ENCODE peak calls at places on chromosome 21, in five cellular contexts. F is GM12892, W is HCT116, X is HepG2, B is breast epithelium. Y is an unnamed sample.

GRCh38 chr21:41705546-41706262 is 61.1 kb downstream of the RIPK4 start:
- DNase-seq in F (no peak), W (no peak), X (no peak), B (no peak), Y (no peak)

GRCh38 chr21:21807598-21807903 is 809.3 kb downstream of the NCAM2 start:
- DNase-seq in F (no peak), W (no peak), X (no peak), B (no peak), Y (no peak)

GRCh38 chr21:31284797-31285397 is 59.2 kb downstream of the TIAM1 start:
- DNase-seq in F (no peak), W (peak; percentile 58), X (no peak), B (no peak), Y (no peak)

GRCh38 chr21:43267391-43268085 is 98.7 kb downstream of the CRYAA start:
- DNase-seq in F (no peak), W (no peak), X (no peak), B (no peak), Y (no peak)

GRCh38 chr21:32726742-32727477 is 903 bp downstream of the SYNJ1 start:
- DNase-seq in F (no peak), W (no peak), X (no peak), B (no peak), Y (peak; percentile 42)

GRCh38 chr21:32578107-32578691 is 7.1 kb downstream of the TCP10L start:
- DNase-seq in F (no peak), W (peak; percentile 18), X (no peak), B (no peak), Y (peak; percentile 34)

GRCh38 chr21:27653481-27653880 is 686.6 kb upstream of the ADAMTS5 start:
- DNase-seq in F (no peak), W (no peak), X (no peak), B (no peak), Y (no peak)

GRCh38 chr21:31624181-31624580 is 35.3 kb upstream of the SOD1 start:
- DNase-seq in F (no peak), W (no peak), X (no peak), B (no peak), Y (no peak)

GRCh38 chr21:40255665-40256064 is 388.4 kb downstream of the PCP4 start:
- DNase-seq in F (no peak), W (no peak), X (no peak), B (no peak), Y (no peak)

GRCh38 chr21:41774467-41775151 is 7.8 kb upstream of the RIPK4 start:
- DNase-seq in F (no peak), W (no peak), X (no peak), B (peak; percentile 53), Y (no peak)

GRCh38 chr21:26513212-26513611 is 59.9 kb downstream of the CYYR1 start:
- DNase-seq in F (no peak), W (no peak), X (no peak), B (no peak), Y (no peak)

GRCh38 chr21:31716106-31716505 is 15.8 kb downstream of the SCAF4 start:
- DNase-seq in F (no peak), W (no peak), X (no peak), B (no peak), Y (no peak)

GRCh38 chr21:33234618-33235520 is 5.1 kb downstream of the IFNAR2 start:
- DNase-seq in F (no peak), W (no peak), X (no peak), B (no peak), Y (no peak)

GRCh38 chr21:43287111-43287973 is 118.5 kb downstream of the CRYAA start:
- DNase-seq in F (no peak), W (no peak), X (no peak), B (no peak), Y (peak; percentile 60)

GRCh38 chr21:22900511-22900910 is 1902.3 kb downstream of the NCAM2 start:
- DNase-seq in F (no peak), W (no peak), X (no peak), B (no peak), Y (no peak)

GRCh38 chr21:26124421-26124833 is 46.1 kb downstream of the APP start:
- DNase-seq in F (no peak), W (no peak), X (no peak), B (no peak), Y (no peak)

GRCh38 chr21:14901482-14901958 is 163.3 kb downstream of the NRIP1 start:
- DNase-seq in F (no peak), W (peak; percentile 78), X (no peak), B (no peak), Y (no peak)

GRCh38 chr21:42081931-42082381 is 10.8 kb downstream of the UMODL1 start:
- DNase-seq in F (no peak), W (no peak), X (no peak), B (no peak), Y (no peak)

GRCh38 chr21:23963454-23963853 is 1643.8 kb downstream of the MRPL39 start:
- DNase-seq in F (no peak), W (no peak), X (no peak), B (no peak), Y (no peak)

GRCh38 chr21:23968008-23968407 is 1639.3 kb downstream of the MRPL39 start:
- DNase-seq in F (no peak), W (no peak), X (no peak), B (no peak), Y (no peak)

GRCh38 chr21:23968722-23969647 is 1638.3 kb downstream of the MRPL39 start:
- DNase-seq in F (no peak), W (no peak), X (no peak), B (no peak), Y (peak; percentile 45)
- TF ChIP-seq POLR2AphosphoS5 in F (no peak), W (no peak), X (no peak), B (no peak), Y (no peak)

GRCh38 chr21:45294509-45295291 is 7.0 kb upstream of the POFUT2 start:
- DNase-seq in F (no peak), W (no peak), X (no peak), B (peak; percentile 54), Y (peak; percentile 78)
- TF ChIP-seq POLR2AphosphoS5 in F (no peak), W (no peak), X (no peak), B (peak; percentile 54), Y (peak; percentile 81)

GRCh38 chr21:44331650-44332306 is 7.4 kb downstream of the CFAP410 start:
- DNase-seq in F (no peak), W (no peak), X (no peak), B (no peak), Y (no peak)
- TF ChIP-seq POLR2AphosphoS5 in F (peak; percentile 35), W (no peak), X (no peak), B (no peak), Y (no peak)

GRCh38 chr21:37435120-37435519 is 68.5 kb downstream of the DYRK1A start:
- DNase-seq in F (no peak), W (peak; percentile 12), X (no peak), B (no peak), Y (no peak)
- TF ChIP-seq POLR2AphosphoS5 in F (no peak), W (no peak), X (no peak), B (no peak), Y (no peak)

DNA sequence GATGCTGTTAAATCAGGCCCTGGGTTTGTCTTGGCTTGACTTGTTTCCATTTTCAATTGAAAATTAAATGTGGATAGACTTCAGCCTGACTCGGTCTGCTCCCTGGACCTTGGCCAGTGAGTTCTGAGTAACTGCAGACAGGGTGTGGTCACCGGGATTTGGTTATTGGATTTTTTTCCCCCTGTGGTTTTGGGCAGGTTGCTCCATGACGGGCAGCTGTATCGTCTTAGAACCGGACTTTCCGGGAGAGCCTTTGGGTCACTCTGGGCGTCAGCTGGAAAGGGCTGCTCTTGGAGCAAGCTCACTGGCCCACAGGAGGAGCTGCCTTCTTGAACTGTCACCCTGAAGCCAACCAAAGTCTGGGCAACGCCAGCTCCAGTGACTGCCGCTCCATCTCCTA is 75.0 kb downstream of the CLIC6 start:
- DNase-seq in F (no peak), W (peak; percentile 24), X (no peak), B (peak; percentile 65), Y (peak; percentile 32)
- TF ChIP-seq POLR2AphosphoS5 in F (no peak), W (no peak), X (no peak), B (no peak), Y (no peak)

GRCh38 chr21:29148535-29148934 is 18.1 kb downstream of the MAP3K7CL start:
- DNase-seq in F (no peak), W (no peak), X (no peak), B (no peak), Y (no peak)

GRCh38 chr21:29146726-29147125 is 16.3 kb downstream of the MAP3K7CL start:
- DNase-seq in F (no peak), W (no peak), X (no peak), B (no peak), Y (no peak)

GRCh38 chr21:29152936-29153335 is 22.5 kb downstream of the MAP3K7CL start:
- DNase-seq in F (no peak), W (no peak), X (no peak), B (no peak), Y (no peak)

GRCh38 chr21:29151937-29152336 is 21.5 kb downstream of the MAP3K7CL start:
- DNase-seq in F (no peak), W (no peak), X (no peak), B (no peak), Y (no peak)

DNA sequence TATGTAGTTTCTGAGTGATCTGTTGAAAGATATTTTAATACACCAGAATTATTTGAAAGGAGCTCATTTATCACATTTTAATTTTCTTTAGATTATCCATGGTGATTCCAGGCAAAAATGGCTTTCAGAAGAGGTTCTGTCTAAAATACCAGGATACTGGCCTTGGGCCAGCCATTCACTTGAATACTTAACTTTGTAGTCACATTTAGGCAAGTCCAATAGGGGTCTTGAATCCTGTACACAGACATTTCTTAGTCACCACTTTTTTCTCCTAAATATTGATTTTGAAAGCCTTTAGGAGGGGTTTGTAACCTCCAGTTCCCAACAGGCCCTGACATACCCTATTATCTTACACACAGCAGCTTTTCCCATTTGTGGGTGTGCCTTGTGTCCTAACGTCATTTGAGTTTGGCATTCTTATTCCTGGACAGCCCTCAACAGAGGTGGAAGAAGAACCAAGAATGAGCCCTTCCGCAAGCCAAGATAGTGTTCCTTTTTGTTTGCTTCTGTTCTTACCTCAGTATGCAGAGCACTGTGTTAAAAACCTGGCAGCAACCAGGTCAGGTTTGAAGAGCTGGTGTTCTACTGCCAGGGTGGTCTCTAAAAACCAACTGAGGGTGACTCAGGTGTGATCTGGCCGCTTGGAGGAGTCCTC is 19.5 kb downstream of the MAP3K7CL start:
- DNase-seq in F (no peak), W (no peak), X (no peak), B (no peak), Y (no peak)
- TF ChIP-seq POLR2AphosphoS5 in F (no peak), W (no peak), X (no peak), B (no peak), Y (no peak)

DNA sequence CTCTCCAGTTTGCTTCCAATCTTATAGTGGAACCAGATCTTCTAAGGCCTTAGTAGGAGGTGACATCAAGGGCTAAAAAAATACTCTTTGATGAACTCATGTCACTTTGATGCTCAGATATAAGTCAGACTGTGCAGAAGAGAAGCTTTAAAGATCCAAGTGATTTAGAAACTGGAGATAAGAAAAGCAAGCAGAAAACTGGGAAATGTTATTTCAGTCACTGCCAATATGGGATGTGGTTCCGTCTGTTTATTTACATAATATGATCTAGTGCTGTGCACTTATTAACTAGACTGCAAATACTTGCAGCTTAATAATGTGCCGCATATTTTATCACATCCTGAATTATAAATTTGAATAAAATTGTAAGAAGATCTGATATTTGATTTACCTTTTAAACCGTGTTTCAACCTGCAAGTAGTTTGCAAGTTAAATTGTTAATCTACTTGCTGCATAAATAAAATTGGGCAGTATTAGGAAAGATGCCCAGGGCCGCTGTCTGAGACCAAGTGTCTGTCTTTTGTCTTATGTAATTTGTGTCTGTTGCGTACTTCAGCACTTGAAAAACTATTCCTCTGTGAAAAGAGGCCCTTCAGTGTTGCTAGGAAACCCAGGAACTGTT is 29.6 kb downstream of the CXADR start:
- DNase-seq in F (no peak), W (no peak), X (peak; percentile 94), B (no peak), Y (no peak)
- TF ChIP-seq POLR2AphosphoS5 in F (no peak), W (no peak), X (no peak), B (no peak), Y (no peak)